ENCODE peak calls at places on chromosomes 13 and 19, in four cellular contexts. N is WTC11, S is left ventricle myocardium inferior, K is NCI-H1105. E is an unnamed sample.

GRCh38 chr19:7867092-7867844 is 6.9 kb downstream of the PRR36 start:
- DNase-seq in S (no peak), N (no peak), K (no peak), E (no peak)

GRCh38 chr13:81171065-81171647 is 830.2 kb upstream of the SPRY2 start:
- DNase-seq in S (no peak), N (no peak), K (no peak), E (no peak)

GRCh38 chr19:42362891-42363440 is 27.1 kb downstream of the CNFN start:
- DNase-seq in K (no peak), N (no peak), S (no peak), E (peak)

GRCh38 chr13:31321457-31321856 is 121.7 kb downstream of the B3GLCT start:
- DNase-seq in K (no peak), S (no peak), N (no peak), E (no peak)

GRCh38 chr19:42396248-42396541 is 6.1 kb upstream of the CNFN start:
- DNase-seq in S (no peak), K (no peak), N (no peak), E (no peak)

GRCh38 chr19:6963937-6964336 is 57.3 kb downstream of the MBD3L2B start:
- DNase-seq in S (no peak), K (no peak), N (peak), E (no peak)

GRCh38 chr13:30178976-30179375 is 128.4 kb downstream of the KATNAL1 start:
- DNase-seq in S (no peak), N (no peak), K (no peak), E (no peak)

GRCh38 chr19:38003427-38004099 is 96.6 kb downstream of the SIPA1L3 start:
- DNase-seq in N (peak), S (peak), K (peak), E (peak)

GRCh38 chr13:45249662-45250061 is 48.8 kb upstream of the KCTD4 start:
- DNase-seq in S (no peak), N (no peak), K (no peak), E (no peak)

GRCh38 chr13:104847863-104848262 is 1687.6 kb downstream of the EFNB2 start:
- DNase-seq in S (no peak), K (no peak), N (no peak), E (no peak)

GRCh38 chr19:33440682-33441081 is 67.2 kb downstream of the CEBPG start:
- DNase-seq in S (peak), K (no peak), N (no peak), E (no peak)

GRCh38 chr19:11995174-11995573 is 30.3 kb downstream of the ZNF763 start:
- DNase-seq in N (no peak), S (no peak), K (no peak), E (no peak)

GRCh38 chr13:112068531-112069062 is 1.6 kb downstream of the SOX1 start:
- DNase-seq in N (no peak), S (no peak), K (no peak), E (no peak)

GRCh38 chr19:38773469-38774177 is at the start of gene LGALS7:
- DNase-seq in N (no peak), K (no peak), S (no peak), E (no peak)

GRCh38 chr13:30932481-30933333 is at the start of gene TEX26:
- DNase-seq in N (peak), S (no peak), K (no peak), E (peak)

GRCh38 chr19:7868671-7869452 is 5.3 kb downstream of the PRR36 start:
- DNase-seq in K (peak), N (peak), S (peak), E (peak)

GRCh38 chr19:16518061-16518460 is 21.9 kb downstream of the C19orf44 start:
- DNase-seq in S (no peak), K (no peak), N (no peak), E (no peak)

GRCh38 chr13:57933606-57934005 is 302.1 kb downstream of the PCDH17 start:
- DNase-seq in N (no peak), S (no peak), K (no peak), E (no peak)

GRCh38 chr13:73338389-73338788 is 279.6 kb downstream of the KLF5 start:
- DNase-seq in S (no peak), N (no peak), K (no peak), E (no peak)

GRCh38 chr19:19422156-19422555 is 16.7 kb downstream of the GATAD2A start:
- DNase-seq in K (no peak), S (no peak), N (no peak), E (no peak)

GRCh38 chr13:91247768-91248167 is 99.7 kb upstream of the MIR17HG start:
- DNase-seq in K (no peak), N (no peak), S (no peak), E (no peak)

GRCh38 chr13:32932376-32932775 is 83.8 kb upstream of the KL start:
- DNase-seq in S (no peak), K (no peak), N (no peak), E (no peak)

GRCh38 chr13:43933378-43933777 is 53.7 kb downstream of the LACC1 start:
- DNase-seq in N (no peak), K (no peak), S (no peak), E (no peak)

GRCh38 chr13:38421590-38422560 is 72.2 kb downstream of the UFM1 start:
- DNase-seq in S (no peak), K (no peak), N (no peak), E (no peak)

GRCh38 chr19:18225702-18226468 is at the start of gene PDE4C:
- DNase-seq in S (peak), N (peak), K (no peak), E (peak)

GRCh38 chr19:29715695-29716581 is 877 bp upstream of the C19orf12 start:
- DNase-seq in K (no peak), N (no peak), S (no peak), E (no peak)

GRCh38 chr19:11807099-11807380 is 7.0 kb upstream of the ZNF440 start:
- DNase-seq in S (no peak), K (no peak), N (no peak), E (no peak)

GRCh38 chr13:63700366-63700765 is 2284.7 kb upstream of the PCDH20 start:
- DNase-seq in N (no peak), K (no peak), S (no peak), E (no peak)

GRCh38 chr19:49272204-49272603 is 52.8 kb downstream of the SLC6A16 start:
- DNase-seq in S (no peak), N (no peak), K (no peak), E (no peak)

GRCh38 chr13:43990829-43991228 is 111.1 kb downstream of the LACC1 start:
- DNase-seq in S (no peak), N (no peak), K (no peak), E (no peak)

GRCh38 chr13:33723365-33723764 is 94.6 kb upstream of the RFC3 start:
- DNase-seq in K (no peak), N (no peak), S (no peak), E (no peak)

E was measured in H9.